ENCODE peak calls at places on chromosomes 11 and 22, in ten cellular contexts. H is astrocyte of the spinal cord, M is AG09319, E is B cell, P is Peyer's patch, L is RWPE1, D is H9, K is nephron progenitor cell, R is tibial nerve, Y is astrocyte. U is an unnamed sample.

GRCh38 chr11:10139656-10140055 is 154.4 kb downstream of the SBF2 start:
- DNase-seq in R (no peak), H (peak), E (no peak), P (no peak), L (peak), D (no peak), M (no peak), K (no peak), Y (peak), U (peak)

GRCh38 chr11:112884012-112884767 is 77.0 kb upstream of the NCAM1 start:
- DNase-seq in D (no peak), M (no peak), H (no peak), E (no peak), R (no peak), Y (no peak), K (no peak), L (peak), P (no peak), U (no peak)

GRCh38 chr22:19429950-19430889 is 1.3 kb downstream of the HIRA start:
- DNase-seq in L (peak), D (no peak), R (no peak), K (peak), H (peak), M (no peak), P (peak), E (no peak), Y (peak), U (peak)

GRCh38 chr22:22400099-22400498 is 108.4 kb downstream of the ZNF280B start:
- DNase-seq in D (no peak), K (no peak), Y (no peak), R (no peak), H (no peak), P (no peak), E (no peak), L (no peak), M (no peak), U (no peak)

GRCh38 chr11:10329935-10330334 is 25.1 kb downstream of the ADM start:
- DNase-seq in Y (peak), P (no peak), K (no peak), M (peak), L (no peak), E (no peak), D (no peak), H (peak), R (no peak), U (peak)

GRCh38 chr11:69804769-69805508 is 14.3 kb downstream of the FGF3 start:
- DNase-seq in R (no peak), E (no peak), L (no peak), Y (no peak), D (no peak), K (no peak), M (no peak), H (no peak), P (no peak), U (no peak)

GRCh38 chr22:48627203-48627602 is 1200.5 kb downstream of the BRD1 start:
- DNase-seq in D (no peak), E (no peak), H (no peak), K (no peak), Y (peak), P (no peak), R (no peak), M (no peak), L (no peak), U (no peak)

GRCh38 chr11:45085657-45086501 is 60.6 kb upstream of the PRDM11 start:
- DNase-seq in H (no peak), D (peak), M (no peak), L (no peak), K (no peak), R (no peak), Y (no peak), E (no peak), P (no peak), U (no peak)

GRCh38 chr22:27613099-27614089 is 188.2 kb downstream of the MN1 start:
- DNase-seq in E (no peak), H (no peak), Y (no peak), D (no peak), P (no peak), R (no peak), M (no peak), L (no peak), K (peak), U (no peak)

GRCh38 chr22:30227438-30228228 is 18.9 kb downstream of the LIF start:
- DNase-seq in E (no peak), P (no peak), K (no peak), D (no peak), H (no peak), L (no peak), R (no peak), Y (no peak), M (no peak), U (no peak)

GRCh38 chr11:128608732-128609131 is 21.4 kb upstream of the ETS1 start:
- DNase-seq in E (no peak), D (no peak), H (no peak), K (no peak), R (no peak), L (no peak), M (no peak), Y (no peak), P (no peak), U (no peak)

GRCh38 chr11:121553806-121554205 is 101.0 kb upstream of the SORL1-AS1 start:
- DNase-seq in L (peak), Y (peak), M (no peak), R (no peak), P (peak), D (no peak), E (no peak), H (peak), K (no peak), U (no peak)

GRCh38 chr22:39680486-39680885 is 109.9 kb downstream of the CACNA1I start:
- DNase-seq in D (no peak), L (no peak), K (no peak), R (no peak), E (no peak), H (no peak), Y (no peak), P (no peak), M (no peak), U (no peak)

GRCh38 chr11:102382384-102382783 is 35.4 kb downstream of the BIRC2 start:
- DNase-seq in P (no peak), E (no peak), L (no peak), D (no peak), Y (no peak), H (no peak), K (no peak), M (no peak), R (no peak), U (no peak)

GRCh38 chr11:14644396-14645246 is 1.0 kb downstream of the PDE3B start:
- DNase-seq in E (peak), Y (no peak), H (peak), R (no peak), M (no peak), D (peak), K (peak), L (peak), P (peak), U (no peak)

GRCh38 chr11:66971483-66971882 is 3.6 kb upstream of the C11orf86 start:
- DNase-seq in H (no peak), M (no peak), Y (peak), D (no peak), L (no peak), K (no peak), E (no peak), R (no peak), P (no peak), U (no peak)

GRCh38 chr11:2393111-2393868 is 7.3 kb upstream of the TSSC4 start:
- DNase-seq in L (no peak), E (peak), R (no peak), K (no peak), H (no peak), D (no peak), Y (no peak), M (no peak), P (no peak), U (no peak)

GRCh38 chr11:123457187-123457770 is 27.2 kb downstream of the GRAMD1B start:
- DNase-seq in K (no peak), R (peak), P (no peak), Y (no peak), M (no peak), E (no peak), H (no peak), D (no peak), L (no peak), U (no peak)

GRCh38 chr11:46342237-46342636 is 5.0 kb upstream of the DGKZ start:
- DNase-seq in K (no peak), E (no peak), R (no peak), D (peak), H (no peak), M (no peak), P (peak), Y (no peak), L (no peak), U (no peak)

GRCh38 chr11:108203075-108203474 is 19.4 kb downstream of the NPAT start:
- DNase-seq in M (no peak), H (no peak), P (no peak), K (no peak), Y (no peak), R (no peak), D (no peak), E (no peak), L (no peak), U (no peak)

GRCh38 chr11:12653729-12654128 is 20.5 kb upstream of the TEAD1 start:
- DNase-seq in H (peak), L (no peak), P (no peak), K (no peak), M (no peak), E (no peak), Y (no peak), R (no peak), D (peak), U (no peak)

GRCh38 chr11:94546886-94547285 is 3.2 kb downstream of the FUT4 start:
- DNase-seq in R (no peak), H (no peak), L (no peak), Y (no peak), D (no peak), K (no peak), M (no peak), E (no peak), P (peak), U (no peak)

GRCh38 chr11:94545641-94546470 is 2.1 kb downstream of the FUT4 start:
- DNase-seq in K (no peak), P (no peak), H (no peak), R (no peak), Y (no peak), D (no peak), L (no peak), E (no peak), M (no peak), U (no peak)

GRCh38 chr11:94544582-94544831 is 786 bp downstream of the FUT4 start:
- DNase-seq in R (no peak), D (no peak), M (no peak), H (no peak), Y (no peak), K (no peak), L (no peak), P (no peak), E (no peak), U (no peak)

GRCh38 chr11:94544832-94545640 is 1.3 kb downstream of the FUT4 start:
- DNase-seq in K (no peak), P (peak), L (no peak), E (no peak), D (peak), M (no peak), R (no peak), Y (no peak), H (no peak), U (no peak)

DNA sequence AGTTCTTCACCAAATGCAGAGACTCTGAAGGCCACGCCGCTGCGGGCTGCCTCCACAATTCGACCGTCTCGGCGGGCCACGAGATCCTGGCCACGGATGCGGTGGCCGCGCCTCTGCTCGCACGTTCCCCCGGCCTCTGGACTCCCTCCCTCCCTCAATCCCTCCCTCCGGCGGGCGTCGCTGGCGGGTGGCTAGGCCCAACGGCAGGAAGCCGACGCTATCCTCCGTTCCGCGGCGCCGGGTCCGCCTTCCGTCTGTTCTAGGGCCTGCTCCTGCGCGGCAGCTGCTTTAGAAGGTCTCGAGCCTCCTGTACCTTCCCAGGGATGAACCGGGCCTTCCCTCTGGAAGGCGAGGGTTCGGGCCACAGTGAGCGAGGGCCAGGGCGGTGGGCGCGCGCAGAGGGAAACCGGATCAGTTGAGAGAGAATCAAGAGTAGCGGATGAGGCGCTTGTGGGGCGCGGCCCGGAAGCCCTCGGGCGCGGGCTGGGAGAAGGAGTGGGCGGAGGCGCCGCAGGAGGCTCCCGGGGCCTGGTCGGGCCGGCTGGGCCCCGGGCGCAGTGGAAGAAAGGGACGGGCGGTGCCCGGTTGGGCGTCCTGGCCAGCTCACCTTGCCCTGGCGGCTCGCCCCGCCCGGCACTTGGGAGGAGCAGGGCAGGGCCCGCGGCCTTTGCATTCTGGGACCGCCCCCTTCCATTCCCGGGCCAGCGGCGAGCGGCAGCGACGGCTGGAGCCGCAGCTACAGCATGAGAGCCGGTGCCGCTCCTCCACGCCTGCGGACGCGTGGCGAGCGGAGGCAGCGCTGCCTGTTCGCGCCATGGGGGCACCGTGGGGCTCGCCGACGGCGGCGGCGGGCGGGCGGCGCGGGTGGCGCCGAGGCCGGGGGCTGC is at the start of gene FUT4:
- DNase-seq in R (peak), D (peak), H (peak), L (peak), M (peak), P (peak), Y (peak), E (peak), K (peak), U (peak)
- TF ChIP-seq CTCF in R (no peak), D (no peak), H (no peak), L (no peak), M (no peak), P (no peak), Y (no peak), E (no peak), K (no peak), U (no peak)

GRCh38 chr11:34161361-34161760 is 55.9 kb downstream of the NAT10 start:
- DNase-seq in D (no peak), K (no peak), R (no peak), M (no peak), Y (no peak), L (no peak), H (no peak), E (no peak), P (no peak), U (no peak)

GRCh38 chr11:34162856-34163255 is 57.4 kb downstream of the NAT10 start:
- DNase-seq in R (no peak), M (no peak), P (no peak), K (no peak), E (no peak), L (no peak), D (no peak), Y (no peak), H (no peak), U (no peak)

GRCh38 chr11:34162507-34162848 is 57.0 kb downstream of the NAT10 start:
- DNase-seq in K (no peak), P (no peak), D (no peak), R (no peak), L (no peak), Y (no peak), M (no peak), E (no peak), H (no peak), U (no peak)

GRCh38 chr11:34160791-34161190 is 55.4 kb downstream of the NAT10 start:
- DNase-seq in L (no peak), Y (no peak), K (no peak), D (no peak), P (no peak), R (no peak), H (no peak), E (no peak), M (no peak), U (no peak)

DNA sequence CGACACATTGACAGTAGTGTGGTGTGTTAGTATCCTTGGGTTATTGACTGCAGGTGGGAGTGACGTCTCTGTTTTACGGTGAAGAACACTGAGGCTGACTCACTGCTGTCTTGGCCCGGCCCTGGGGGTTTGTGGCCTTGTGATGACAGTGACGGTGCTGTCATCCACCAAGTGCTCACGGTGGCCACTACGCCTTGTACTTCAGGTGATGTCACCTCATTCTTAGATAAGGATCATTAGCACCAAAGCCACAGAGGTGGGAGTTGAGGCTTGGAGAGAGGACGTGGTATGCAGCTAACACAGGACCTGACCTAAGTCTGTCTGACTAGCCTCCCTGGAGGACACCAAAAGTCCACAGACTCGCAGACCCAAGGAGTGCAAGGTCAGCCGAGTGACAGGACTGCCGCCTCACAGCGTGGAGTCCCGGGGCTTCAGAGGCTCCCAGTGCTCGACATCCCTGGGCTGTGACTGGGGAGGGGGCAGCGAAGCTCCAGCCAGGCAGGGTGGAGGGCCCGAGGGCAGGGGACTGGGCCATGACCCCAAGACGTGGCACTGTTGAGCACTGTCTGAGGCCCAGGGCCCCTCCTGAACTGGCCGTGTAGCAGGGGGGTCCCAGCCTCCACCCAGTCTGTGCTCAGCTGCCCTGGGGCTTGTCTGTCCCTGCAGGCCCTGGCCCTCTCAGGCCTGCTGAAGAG is 56.5 kb downstream of the NAT10 start:
- DNase-seq in P (no peak), L (no peak), R (no peak), E (no peak), M (no peak), D (no peak), K (no peak), H (no peak), Y (peak), U (no peak)
- TF ChIP-seq CTCF in P (no peak), L (no peak), R (no peak), E (no peak), M (no peak), D (no peak), K (no peak), H (no peak), Y (no peak), U (no peak)

DNA sequence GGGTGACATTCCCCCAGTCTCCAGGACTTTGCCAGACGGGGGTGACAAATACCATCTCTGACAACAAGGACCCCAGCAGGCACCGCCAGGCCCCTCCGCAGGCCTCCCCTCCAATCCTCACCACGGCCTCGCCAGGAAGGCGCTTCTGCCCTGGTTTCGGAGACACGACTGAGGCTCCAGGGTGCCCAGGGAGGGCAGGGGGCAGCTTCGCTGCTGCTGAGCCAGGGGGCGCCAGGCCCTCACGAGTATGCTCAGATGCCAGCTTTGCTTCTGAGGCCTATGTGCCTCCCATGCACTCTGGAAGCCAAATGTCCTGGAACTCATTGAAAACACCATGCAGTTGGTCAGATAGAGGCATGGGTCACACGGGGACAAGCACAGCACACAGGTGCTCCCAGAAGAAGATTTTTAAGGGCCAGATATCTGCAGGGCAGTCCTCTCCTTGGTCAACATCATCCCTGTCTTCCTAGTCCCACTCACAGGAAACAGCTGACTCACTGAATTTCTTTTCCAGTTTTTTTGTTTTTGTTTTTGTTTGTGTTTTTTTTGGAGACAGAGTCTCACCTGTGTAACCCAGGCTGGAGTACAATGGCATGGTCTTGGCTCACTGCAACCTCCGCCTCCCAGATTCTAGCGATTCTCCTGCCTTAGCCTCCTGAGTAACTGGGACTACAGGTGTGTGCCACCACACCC is 19.9 kb downstream of the BID start:
- DNase-seq in P (no peak), Y (no peak), R (no peak), K (no peak), E (no peak), H (no peak), L (no peak), D (peak), M (no peak), U (no peak)
- TF ChIP-seq CTCF in P (peak), Y (no peak), R (no peak), K (no peak), E (peak), H (peak), L (no peak), D (peak), M (peak), U (peak)

GRCh38 chr11:43518407-43519165 is 159.9 kb downstream of the TTC17 start:
- DNase-seq in D (no peak), E (no peak), Y (no peak), M (no peak), R (no peak), P (no peak), K (no peak), L (no peak), H (peak), U (peak)
- TF ChIP-seq CTCF in D (no peak), E (no peak), Y (no peak), M (no peak), R (no peak), P (no peak), K (no peak), L (no peak), H (no peak), U (no peak)

GRCh38 chr11:86128914-86129313 is 60.0 kb upstream of the PICALM start:
- DNase-seq in H (no peak), K (no peak), P (no peak), D (no peak), R (no peak), L (no peak), Y (no peak), E (no peak), M (no peak), U (no peak)

GRCh38 chr11:86124251-86125233 is 55.7 kb upstream of the PICALM start:
- DNase-seq in P (no peak), Y (no peak), E (no peak), H (no peak), K (no peak), R (no peak), M (no peak), D (no peak), L (no peak), U (no peak)

GRCh38 chr11:86129775-86130540 is 61.1 kb upstream of the PICALM start:
- DNase-seq in R (no peak), Y (no peak), H (no peak), L (no peak), E (no peak), P (no peak), M (no peak), K (no peak), D (no peak), U (no peak)

GRCh38 chr11:86122773-86123172 is 53.9 kb upstream of the PICALM start:
- DNase-seq in R (no peak), D (no peak), M (no peak), K (no peak), L (no peak), P (no peak), E (no peak), Y (no peak), H (no peak), U (no peak)

GRCh38 chr11:86126862-86127261 is 58.0 kb upstream of the PICALM start:
- DNase-seq in R (no peak), E (no peak), L (no peak), P (no peak), Y (no peak), K (no peak), H (no peak), M (no peak), D (no peak), U (no peak)
- TF ChIP-seq CTCF in R (no peak), E (no peak), L (no peak), P (no peak), Y (no peak), K (no peak), H (no peak), M (no peak), D (no peak), U (no peak)

GRCh38 chr11:114026355-114026754 is 33.2 kb upstream of the ZBTB16 start:
- DNase-seq in M (no peak), P (no peak), K (no peak), Y (no peak), D (peak), E (peak), H (peak), L (no peak), R (no peak), U (no peak)
- TF ChIP-seq CTCF in M (no peak), P (peak), K (no peak), Y (no peak), D (peak), E (no peak), H (peak), L (no peak), R (no peak), U (peak)